ENCODE peak calls at places on chromosomes 1 and 21, in six cellular contexts. One of them, this sample, is unnamed.
A peak's percentile ranks its signal among the peaks of the same experiment; 100 is the strongest.

GRCh38 chr1:150150511-150151021 is 850 bp downstream of the PLEKHO1 start:
- DNase-seq in cardiac fibroblast: no peak
- DNase-seq in CD8-positive, alpha-beta T cell: peak; percentile 65
- DNase-seq in hepatocyte: peak; percentile 52
- DNase-seq in AG09309: no peak
- DNase-seq in choroid plexus epithelial cell: no peak
- DNase-seq in this sample: no peak

GRCh38 chr1:34744851-34745250 is 10.0 kb upstream of the GJB5 start:
- DNase-seq in cardiac fibroblast: no peak
- DNase-seq in CD8-positive, alpha-beta T cell: no peak
- DNase-seq in hepatocyte: no peak
- DNase-seq in AG09309: no peak
- DNase-seq in choroid plexus epithelial cell: no peak
- DNase-seq in this sample: no peak

GRCh38 chr1:16971330-16972209 is 8.8 kb downstream of the MFAP2 start:
- DNase-seq in cardiac fibroblast: peak; percentile 46
- DNase-seq in CD8-positive, alpha-beta T cell: no peak
- DNase-seq in hepatocyte: peak; percentile 71
- DNase-seq in AG09309: no peak
- DNase-seq in choroid plexus epithelial cell: no peak
- DNase-seq in this sample: no peak

GRCh38 chr1:226809785-226810571 is 60.4 kb upstream of the PSEN2 start:
- DNase-seq in cardiac fibroblast: no peak
- DNase-seq in CD8-positive, alpha-beta T cell: no peak
- DNase-seq in hepatocyte: no peak
- DNase-seq in AG09309: no peak
- DNase-seq in choroid plexus epithelial cell: peak; percentile 38
- DNase-seq in this sample: no peak

GRCh38 chr21:42790520-42790919 is 88.8 kb downstream of the WDR4 start:
- DNase-seq in cardiac fibroblast: no peak
- DNase-seq in CD8-positive, alpha-beta T cell: no peak
- DNase-seq in hepatocyte: no peak
- DNase-seq in AG09309: no peak
- DNase-seq in choroid plexus epithelial cell: no peak
- DNase-seq in this sample: no peak

GRCh38 chr21:42037943-42038342 is 27.8 kb upstream of the ZBTB21 start:
- DNase-seq in cardiac fibroblast: no peak
- DNase-seq in CD8-positive, alpha-beta T cell: no peak
- DNase-seq in hepatocyte: peak; percentile 75
- DNase-seq in AG09309: no peak
- DNase-seq in choroid plexus epithelial cell: no peak
- DNase-seq in this sample: no peak

GRCh38 chr1:36486436-36487335 is 4.0 kb upstream of the CSF3R start:
- DNase-seq in cardiac fibroblast: peak; percentile 39
- DNase-seq in CD8-positive, alpha-beta T cell: no peak
- DNase-seq in hepatocyte: peak; percentile 86
- DNase-seq in AG09309: no peak
- DNase-seq in choroid plexus epithelial cell: peak; percentile 72
- DNase-seq in this sample: no peak

GRCh38 chr1:30088594-30089556 is 634.5 kb downstream of the MATN1 start:
- DNase-seq in cardiac fibroblast: peak; percentile 14
- DNase-seq in CD8-positive, alpha-beta T cell: no peak
- DNase-seq in hepatocyte: peak; percentile 47
- DNase-seq in AG09309: no peak
- DNase-seq in choroid plexus epithelial cell: peak; percentile 22
- DNase-seq in this sample: no peak

GRCh38 chr1:117122297-117123025 is 912 bp upstream of the TRIM45 start:
- DNase-seq in cardiac fibroblast: no peak
- DNase-seq in CD8-positive, alpha-beta T cell: no peak
- DNase-seq in hepatocyte: no peak
- DNase-seq in AG09309: no peak
- DNase-seq in choroid plexus epithelial cell: no peak
- DNase-seq in this sample: no peak

GRCh38 chr1:14516974-14517812 is 81.3 kb upstream of the KAZN start:
- DNase-seq in cardiac fibroblast: peak; percentile 96
- DNase-seq in CD8-positive, alpha-beta T cell: no peak
- DNase-seq in hepatocyte: peak; percentile 39
- DNase-seq in AG09309: peak; percentile 86
- DNase-seq in choroid plexus epithelial cell: peak; percentile 57
- DNase-seq in this sample: peak; percentile 93

GRCh38 chr1:8477199-8477982 is 159.5 kb downstream of the SLC45A1 start:
- DNase-seq in cardiac fibroblast: peak; percentile 28
- DNase-seq in CD8-positive, alpha-beta T cell: no peak
- DNase-seq in hepatocyte: no peak
- DNase-seq in AG09309: peak; percentile 82
- DNase-seq in choroid plexus epithelial cell: peak; percentile 55
- DNase-seq in this sample: peak; percentile 81

GRCh38 chr1:201714542-201715276 is 114.2 kb upstream of the IPO9 start:
- DNase-seq in cardiac fibroblast: peak; percentile 97
- DNase-seq in CD8-positive, alpha-beta T cell: no peak
- DNase-seq in hepatocyte: peak; percentile 93
- DNase-seq in AG09309: peak; percentile 99
- DNase-seq in choroid plexus epithelial cell: peak; percentile 99
- DNase-seq in this sample: peak; percentile 95

GRCh38 chr1:182301467-182302198 is 90.0 kb downstream of the GLUL start:
- DNase-seq in cardiac fibroblast: peak; percentile 78
- DNase-seq in CD8-positive, alpha-beta T cell: no peak
- DNase-seq in hepatocyte: peak; percentile 68
- DNase-seq in AG09309: peak; percentile 31
- DNase-seq in choroid plexus epithelial cell: peak; percentile 35
- DNase-seq in this sample: no peak

GRCh38 chr21:39911792-39912191 is 44.6 kb downstream of the PCP4 start:
- DNase-seq in cardiac fibroblast: no peak
- DNase-seq in CD8-positive, alpha-beta T cell: no peak
- DNase-seq in hepatocyte: no peak
- DNase-seq in AG09309: no peak
- DNase-seq in choroid plexus epithelial cell: no peak
- DNase-seq in this sample: no peak

GRCh38 chr1:18608534-18608933 is 22.1 kb upstream of the PAX7 start:
- DNase-seq in cardiac fibroblast: no peak
- DNase-seq in CD8-positive, alpha-beta T cell: no peak
- DNase-seq in hepatocyte: no peak
- DNase-seq in AG09309: no peak
- DNase-seq in choroid plexus epithelial cell: no peak
- DNase-seq in this sample: no peak

GRCh38 chr1:246425139-246425794 is 81.8 kb downstream of the SMYD3 start:
- DNase-seq in cardiac fibroblast: no peak
- DNase-seq in CD8-positive, alpha-beta T cell: no peak
- DNase-seq in hepatocyte: peak; percentile 10
- DNase-seq in AG09309: no peak
- DNase-seq in choroid plexus epithelial cell: no peak
- DNase-seq in this sample: no peak

GRCh38 chr1:166952002-166952746 is 23.2 kb downstream of the ILDR2 start:
- DNase-seq in cardiac fibroblast: peak; percentile 29
- DNase-seq in CD8-positive, alpha-beta T cell: no peak
- DNase-seq in hepatocyte: no peak
- DNase-seq in AG09309: no peak
- DNase-seq in choroid plexus epithelial cell: peak; percentile 86
- DNase-seq in this sample: no peak

GRCh38 chr1:1832820-1833219 is 54.5 kb upstream of the NADK start:
- DNase-seq in cardiac fibroblast: no peak
- DNase-seq in CD8-positive, alpha-beta T cell: no peak
- DNase-seq in hepatocyte: no peak
- DNase-seq in AG09309: no peak
- DNase-seq in choroid plexus epithelial cell: no peak
- DNase-seq in this sample: no peak

GRCh38 chr1:89535537-89535936 is 10.9 kb downstream of the LRRC8B start:
- DNase-seq in cardiac fibroblast: no peak
- DNase-seq in CD8-positive, alpha-beta T cell: no peak
- DNase-seq in hepatocyte: no peak
- DNase-seq in AG09309: no peak
- DNase-seq in choroid plexus epithelial cell: no peak
- DNase-seq in this sample: no peak

GRCh38 chr1:34987018-34987417 is 1.9 kb upstream of the TMEM35B start:
- DNase-seq in cardiac fibroblast: no peak
- DNase-seq in CD8-positive, alpha-beta T cell: no peak
- DNase-seq in hepatocyte: no peak
- DNase-seq in AG09309: peak; percentile 31
- DNase-seq in choroid plexus epithelial cell: no peak
- DNase-seq in this sample: no peak

GRCh38 chr1:54304518-54304917 is 101.7 kb downstream of the SSBP3 start:
- DNase-seq in cardiac fibroblast: no peak
- DNase-seq in CD8-positive, alpha-beta T cell: no peak
- DNase-seq in hepatocyte: no peak
- DNase-seq in AG09309: no peak
- DNase-seq in choroid plexus epithelial cell: no peak
- DNase-seq in this sample: no peak

DNA sequence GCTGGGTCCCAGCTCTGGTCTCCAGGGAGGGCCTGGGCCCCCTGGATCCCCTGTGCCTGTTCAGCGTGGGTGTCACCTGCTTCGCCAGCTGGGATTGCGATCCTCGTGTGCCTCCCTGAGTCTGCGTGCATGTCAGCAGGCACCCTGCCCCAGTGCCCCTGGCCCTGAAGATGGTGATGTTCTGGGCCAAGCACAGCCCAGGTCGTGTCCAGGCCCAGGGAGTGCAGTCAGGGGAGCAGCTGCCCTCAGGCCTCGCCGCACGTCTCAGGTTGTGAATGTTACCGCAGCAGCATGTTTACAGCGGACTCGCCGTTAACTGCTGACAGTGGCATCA is 63.9 kb upstream of the DIP2A start:
- DNase-seq in cardiac fibroblast: no peak
- DNase-seq in CD8-positive, alpha-beta T cell: no peak
- DNase-seq in hepatocyte: no peak
- DNase-seq in AG09309: no peak
- DNase-seq in choroid plexus epithelial cell: no peak
- DNase-seq in this sample: no peak
- TF ChIP-seq CTCF in cardiac fibroblast: no peak
- TF ChIP-seq CTCF in CD8-positive, alpha-beta T cell: no peak
- TF ChIP-seq CTCF in hepatocyte: no peak
- TF ChIP-seq CTCF in AG09309: no peak
- TF ChIP-seq CTCF in choroid plexus epithelial cell: no peak
- TF ChIP-seq CTCF in this sample: no peak

GRCh38 chr1:152777510-152778137 is 2.7 kb downstream of the LCE1F start:
- DNase-seq in cardiac fibroblast: no peak
- DNase-seq in CD8-positive, alpha-beta T cell: no peak
- DNase-seq in hepatocyte: no peak
- DNase-seq in AG09309: no peak
- DNase-seq in choroid plexus epithelial cell: no peak
- DNase-seq in this sample: no peak
- TF ChIP-seq CTCF in cardiac fibroblast: no peak
- TF ChIP-seq CTCF in CD8-positive, alpha-beta T cell: no peak
- TF ChIP-seq CTCF in hepatocyte: no peak
- TF ChIP-seq CTCF in AG09309: no peak
- TF ChIP-seq CTCF in choroid plexus epithelial cell: no peak
- TF ChIP-seq CTCF in this sample: peak; percentile 33

GRCh38 chr1:230215049-230215448 is 148.0 kb downstream of the GALNT2 start:
- DNase-seq in cardiac fibroblast: peak; percentile 94
- DNase-seq in CD8-positive, alpha-beta T cell: no peak
- DNase-seq in hepatocyte: peak; percentile 55
- DNase-seq in AG09309: peak; percentile 25
- DNase-seq in choroid plexus epithelial cell: peak; percentile 86
- DNase-seq in this sample: no peak
- TF ChIP-seq CTCF in cardiac fibroblast: peak; percentile 85
- TF ChIP-seq CTCF in CD8-positive, alpha-beta T cell: no peak
- TF ChIP-seq CTCF in hepatocyte: peak; percentile 49
- TF ChIP-seq CTCF in AG09309: peak; percentile 52
- TF ChIP-seq CTCF in choroid plexus epithelial cell: peak; percentile 91
- TF ChIP-seq CTCF in this sample: peak; percentile 47

DNA sequence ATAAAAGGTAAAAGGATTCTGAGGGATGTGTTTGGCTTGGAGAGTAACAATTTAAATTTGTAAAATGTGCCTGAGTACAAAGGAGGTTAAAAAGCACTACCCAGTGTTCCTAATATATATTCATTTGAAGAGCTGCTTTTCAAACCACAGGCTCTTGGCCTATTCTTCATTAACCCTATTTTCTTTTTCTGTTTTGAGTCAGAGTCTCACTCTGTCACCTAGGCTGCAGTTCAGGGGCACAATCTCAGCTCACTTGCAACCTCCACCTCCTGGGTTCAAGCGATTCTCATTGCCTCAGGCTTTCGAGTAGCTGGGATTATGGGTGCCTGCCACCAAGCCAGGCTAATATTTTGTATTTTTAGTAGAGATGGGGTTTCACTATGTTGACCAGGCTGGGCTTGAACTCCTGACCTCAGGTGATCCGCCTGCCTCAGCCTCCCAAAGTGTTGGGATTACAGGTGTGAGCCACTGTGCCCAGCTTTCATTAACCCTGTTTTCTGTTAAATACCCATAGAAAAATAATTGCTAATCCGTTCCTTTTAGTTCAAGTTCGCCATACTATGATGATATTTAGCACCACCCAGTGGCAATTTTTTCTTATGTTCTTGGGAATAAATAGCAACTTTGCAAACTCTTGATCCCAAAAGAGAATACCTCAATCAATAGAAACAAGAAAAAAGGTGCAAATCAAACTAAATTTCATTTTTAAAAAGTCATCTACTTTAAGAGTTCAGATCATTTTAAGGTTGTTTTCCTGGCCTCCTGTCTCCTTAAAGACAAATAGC is 30.5 kb downstream of the ZBTB8OS start:
- DNase-seq in cardiac fibroblast: peak; percentile 55
- DNase-seq in CD8-positive, alpha-beta T cell: no peak
- DNase-seq in hepatocyte: peak; percentile 22
- DNase-seq in AG09309: no peak
- DNase-seq in choroid plexus epithelial cell: peak; percentile 68
- DNase-seq in this sample: no peak
- TF ChIP-seq CTCF in cardiac fibroblast: peak; percentile 10
- TF ChIP-seq CTCF in CD8-positive, alpha-beta T cell: no peak
- TF ChIP-seq CTCF in hepatocyte: peak; percentile 37
- TF ChIP-seq CTCF in AG09309: peak; percentile 23
- TF ChIP-seq CTCF in choroid plexus epithelial cell: peak; percentile 37
- TF ChIP-seq CTCF in this sample: peak; percentile 3

DNA sequence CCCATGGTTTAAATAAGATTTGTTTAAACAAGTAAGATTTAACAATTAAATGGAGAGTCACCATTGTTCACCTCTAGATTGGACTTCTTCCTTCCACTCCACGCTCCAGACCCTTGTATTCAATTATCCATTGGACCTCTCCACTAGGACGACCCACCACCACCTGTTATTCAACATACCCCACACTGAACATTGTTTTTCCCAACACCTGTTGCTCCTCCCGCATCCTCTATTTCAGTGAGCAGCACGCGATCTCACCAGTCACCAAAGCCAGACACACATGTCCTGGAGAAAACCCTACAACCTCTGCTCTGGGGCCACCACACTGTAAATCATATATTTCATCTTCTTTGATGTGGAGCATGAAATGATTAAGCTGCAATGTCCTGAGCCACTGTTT is 28.6 kb downstream of the ATP8B2 start:
- DNase-seq in cardiac fibroblast: no peak
- DNase-seq in CD8-positive, alpha-beta T cell: no peak
- DNase-seq in hepatocyte: no peak
- DNase-seq in AG09309: no peak
- DNase-seq in choroid plexus epithelial cell: no peak
- DNase-seq in this sample: no peak
- TF ChIP-seq CTCF in cardiac fibroblast: no peak
- TF ChIP-seq CTCF in CD8-positive, alpha-beta T cell: no peak
- TF ChIP-seq CTCF in hepatocyte: no peak
- TF ChIP-seq CTCF in AG09309: no peak
- TF ChIP-seq CTCF in choroid plexus epithelial cell: no peak
- TF ChIP-seq CTCF in this sample: no peak

This sample was measured in AG09319.